ENCODE peak calls at places on chromosome 20, in four cellular contexts. B is cardiac fibroblast; E is CD8-positive, alpha-beta T cell; Y is sigmoid colon. D is an unnamed sample.

GRCh38 chr20:63357921-63358905 is 2.9 kb downstream of the CHRNA4 start:
- DNase-seq in B (no peak), E (no peak), Y (no peak), D (no peak)

GRCh38 chr20:2032168-2032567 is 38.3 kb upstream of the PDYN start:
- DNase-seq in B (no peak), E (no peak), Y (no peak), D (no peak)

GRCh38 chr20:57809661-57810172 is 99.9 kb upstream of the PMEPA1 start:
- DNase-seq in B (no peak), E (no peak), Y (peak), D (no peak)

GRCh38 chr20:37994512-37994911 is 38.7 kb downstream of the TTI1 start:
- DNase-seq in B (peak), E (no peak), Y (no peak), D (no peak)

GRCh38 chr20:52103911-52104545 is 87.6 kb downstream of the ZFP64 start:
- DNase-seq in B (peak), E (no peak), Y (peak), D (peak)

GRCh38 chr20:22924949-22925612 is 110.0 kb upstream of the SSTR4 start:
- DNase-seq in B (no peak), E (no peak), Y (no peak), D (no peak)

GRCh38 chr20:13649548-13649947 is 10.8 kb upstream of the TASP1 start:
- DNase-seq in B (peak), E (no peak), Y (peak), D (no peak)

GRCh38 chr20:10648651-10649050 is 25.1 kb downstream of the JAG1 start:
- DNase-seq in B (peak), E (no peak), Y (no peak), D (no peak)

GRCh38 chr20:52060794-52061714 is 130.5 kb downstream of the ZFP64 start:
- DNase-seq in B (peak), E (no peak), Y (no peak), D (no peak)

GRCh38 chr20:51346686-51347485 is 195.6 kb downstream of the NFATC2 start:
- DNase-seq in B (peak), E (no peak), Y (peak), D (no peak)

GRCh38 chr20:38212806-38213606 is 47.5 kb downstream of the KIAA1755 start:
- DNase-seq in B (no peak), E (no peak), Y (peak), D (no peak)

GRCh38 chr20:38805502-38805957 is at the start of gene PPP1R16B:
- DNase-seq in B (no peak), E (peak), Y (no peak), D (peak)

GRCh38 chr20:50215101-50215500 is 24.5 kb downstream of the CEBPB start:
- DNase-seq in B (peak), E (no peak), Y (no peak), D (no peak)

GRCh38 chr20:3786126-3786484 is 435 bp downstream of the CENPB start:
- DNase-seq in B (peak), E (peak), Y (no peak), D (peak)

GRCh38 chr20:38883081-38883980 is 42.9 kb upstream of the FAM83D start:
- DNase-seq in B (peak), E (no peak), Y (no peak), D (no peak)

GRCh38 chr20:3011752-3012151 is 31.7 kb upstream of the GNRH2 start:
- DNase-seq in B (no peak), E (no peak), Y (no peak), D (no peak)

GRCh38 chr20:3932277-3933073 is 43.3 kb downstream of the PANK2 start:
- DNase-seq in B (no peak), E (no peak), Y (no peak), D (peak)

GRCh38 chr20:45450097-45450818 is 19.3 kb upstream of the WFDC2 start:
- DNase-seq in B (peak), E (no peak), Y (peak), D (peak)

GRCh38 chr20:17612287-17612974 is 42.6 kb downstream of the DSTN start:
- DNase-seq in B (peak), E (peak), Y (peak), D (no peak)

GRCh38 chr20:31569163-31570020 is 35.7 kb upstream of the ID1 start:
- DNase-seq in B (peak), E (peak), Y (peak), D (peak)

GRCh38 chr20:4053071-4053470 is 37.7 kb upstream of the RNF24 start:
- DNase-seq in B (no peak), E (no peak), Y (no peak), D (no peak)

GRCh38 chr20:1697592-1697991 is 40.0 kb upstream of the SIRPG start:
- DNase-seq in B (no peak), E (no peak), Y (no peak), D (no peak)

DNA sequence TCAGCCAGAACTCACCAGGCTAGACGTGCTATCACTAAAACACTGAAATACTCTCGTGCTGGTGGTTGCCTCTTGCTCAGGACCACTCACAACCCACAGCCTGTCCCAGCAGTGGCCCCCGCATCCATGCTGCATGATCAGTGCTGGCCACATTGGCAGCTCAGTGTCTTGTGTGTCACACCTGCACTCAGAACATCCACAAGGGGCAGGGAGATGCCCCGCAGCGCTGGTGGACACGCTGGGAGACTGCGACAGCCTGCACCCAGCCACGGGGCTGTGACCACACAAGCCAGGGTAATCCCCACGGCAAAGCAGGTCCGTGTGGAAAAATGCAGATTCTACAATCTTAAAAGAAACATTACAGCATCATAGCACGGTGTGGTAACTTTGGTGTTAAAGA is 23.9 kb upstream of the APMAP start:
- DNase-seq in B (no peak), E (no peak), Y (peak), D (no peak)
- TF ChIP-seq CTCF in B (no peak), E (no peak), Y (no peak), D (no peak)

GRCh38 chr20:47704746-47705496 is 80.4 kb downstream of the SULF2 start:
- DNase-seq in B (peak), E (no peak), Y (no peak), D (no peak)

GRCh38 chr20:47703748-47704147 is 81.5 kb downstream of the SULF2 start:
- DNase-seq in B (peak), E (no peak), Y (no peak), D (no peak)

GRCh38 chr20:47706345-47706744 is 78.9 kb downstream of the SULF2 start:
- DNase-seq in B (no peak), E (no peak), Y (no peak), D (no peak)

GRCh38 chr20:47708140-47708807 is 77.0 kb downstream of the SULF2 start:
- DNase-seq in B (no peak), E (no peak), Y (no peak), D (peak)

GRCh38 chr20:47705497-47705856 is 79.8 kb downstream of the SULF2 start:
- DNase-seq in B (peak), E (no peak), Y (no peak), D (no peak)
- TF ChIP-seq CTCF in B (no peak), E (no peak), Y (no peak), D (no peak)

GRCh38 chr20:20370087-20370575 is 2.2 kb downstream of the INSM1 start:
- DNase-seq in B (no peak), E (no peak), Y (no peak), D (no peak)

GRCh38 chr20:20368414-20369352 is 779 bp downstream of the INSM1 start:
- DNase-seq in B (no peak), E (no peak), Y (no peak), D (peak)

GRCh38 chr20:20367681-20368413 is at the start of gene INSM1:
- DNase-seq in B (no peak), E (no peak), Y (no peak), D (peak)

GRCh38 chr20:20371133-20371532 is 3.2 kb downstream of the INSM1 start:
- DNase-seq in B (no peak), E (no peak), Y (no peak), D (no peak)

GRCh38 chr20:20369353-20370086 is 1.6 kb downstream of the INSM1 start:
- DNase-seq in B (no peak), E (no peak), Y (no peak), D (peak)
- TF ChIP-seq CTCF in B (no peak), E (no peak), Y (no peak), D (no peak)

GRCh38 chr20:21719592-21720214 is 14.2 kb downstream of the PAX1 start:
- DNase-seq in B (peak), E (peak), Y (peak), D (peak)
- TF ChIP-seq CTCF in B (peak), E (peak), Y (peak), D (peak)

D was measured in GM20000.